ENCODE peak calls at places on chromosomes 1 and 21, in four cellular contexts. One of them, this sample, is unnamed.

GRCh38 chr1:234322979-234323378 is 50.3 kb upstream of the COA6 start:
- DNase-seq in fibroblast of mammary gland: peak; percentile 40
- DNase-seq in GM06990: peak; percentile 15
- DNase-seq in AG04450: no peak
- DNase-seq in this sample: no peak

GRCh38 chr1:21932127-21932526 is 5.0 kb downstream of the HSPG2 start:
- DNase-seq in fibroblast of mammary gland: peak; percentile 95
- DNase-seq in GM06990: no peak
- DNase-seq in AG04450: peak; percentile 26
- DNase-seq in this sample: peak; percentile 75

GRCh38 chr1:55970711-55971110 is 608.7 kb downstream of the PLPP3 start:
- DNase-seq in fibroblast of mammary gland: peak; percentile 63
- DNase-seq in GM06990: no peak
- DNase-seq in AG04450: no peak
- DNase-seq in this sample: no peak

GRCh38 chr1:226060976-226061792 is 1.3 kb upstream of the H3-3A start:
- DNase-seq in fibroblast of mammary gland: peak; percentile 16
- DNase-seq in GM06990: no peak
- DNase-seq in AG04450: no peak
- DNase-seq in this sample: no peak

GRCh38 chr21:39660596-39660995 is 47.9 kb downstream of the B3GALT5 start:
- DNase-seq in fibroblast of mammary gland: peak; percentile 64
- DNase-seq in GM06990: no peak
- DNase-seq in AG04450: peak; percentile 73
- DNase-seq in this sample: peak; percentile 49

GRCh38 chr1:9455487-9456237 is 83.6 kb upstream of the SLC25A33 start:
- DNase-seq in fibroblast of mammary gland: peak; percentile 68
- DNase-seq in GM06990: peak; percentile 26
- DNase-seq in AG04450: no peak
- DNase-seq in this sample: peak; percentile 45

GRCh38 chr1:206715120-206715519 is 30.4 kb downstream of the MAPKAPK2 start:
- DNase-seq in fibroblast of mammary gland: no peak
- DNase-seq in GM06990: no peak
- DNase-seq in AG04450: no peak
- DNase-seq in this sample: no peak

GRCh38 chr1:10387611-10388386 is 11.1 kb upstream of the PGD start:
- DNase-seq in fibroblast of mammary gland: peak; percentile 82
- DNase-seq in GM06990: no peak
- DNase-seq in AG04450: peak; percentile 41
- DNase-seq in this sample: peak; percentile 80

GRCh38 chr1:17551755-17552234 is 12.3 kb downstream of the ARHGEF10L start:
- DNase-seq in fibroblast of mammary gland: peak; percentile 80
- DNase-seq in GM06990: no peak
- DNase-seq in AG04450: no peak
- DNase-seq in this sample: peak; percentile 38

GRCh38 chr1:18560692-18561091 is 70.0 kb upstream of the PAX7 start:
- DNase-seq in fibroblast of mammary gland: no peak
- DNase-seq in GM06990: no peak
- DNase-seq in AG04450: no peak
- DNase-seq in this sample: no peak

GRCh38 chr1:155305881-155306391 is 2.7 kb upstream of the FDPS start:
- DNase-seq in fibroblast of mammary gland: peak; percentile 41
- DNase-seq in GM06990: no peak
- DNase-seq in AG04450: no peak
- DNase-seq in this sample: no peak

GRCh38 chr1:218384576-218384975 is 39.4 kb downstream of the TGFB2 start:
- DNase-seq in fibroblast of mammary gland: peak; percentile 42
- DNase-seq in GM06990: no peak
- DNase-seq in AG04450: no peak
- DNase-seq in this sample: no peak

GRCh38 chr1:32349211-32349708 is 13.0 kb downstream of the FAM229A start:
- DNase-seq in fibroblast of mammary gland: peak; percentile 66
- DNase-seq in GM06990: no peak
- DNase-seq in AG04450: peak; percentile 16
- DNase-seq in this sample: no peak

GRCh38 chr1:233945573-233945972 is 41.1 kb downstream of the SLC35F3 start:
- DNase-seq in fibroblast of mammary gland: no peak
- DNase-seq in GM06990: no peak
- DNase-seq in AG04450: no peak
- DNase-seq in this sample: peak; percentile 65

GRCh38 chr1:25797939-25798338 is 2.1 kb upstream of the SELENON start:
- DNase-seq in fibroblast of mammary gland: peak; percentile 32
- DNase-seq in GM06990: no peak
- DNase-seq in AG04450: no peak
- DNase-seq in this sample: peak; percentile 59

GRCh38 chr1:37673920-37674319 is 18.4 kb upstream of the CDCA8 start:
- DNase-seq in fibroblast of mammary gland: no peak
- DNase-seq in GM06990: no peak
- DNase-seq in AG04450: no peak
- DNase-seq in this sample: no peak

GRCh38 chr1:219833214-219833816 is 95.0 kb downstream of the SLC30A10 start:
- DNase-seq in fibroblast of mammary gland: no peak
- DNase-seq in GM06990: no peak
- DNase-seq in AG04450: no peak
- DNase-seq in this sample: no peak

GRCh38 chr1:211925016-211925415 is 94.5 kb upstream of the LPGAT1 start:
- DNase-seq in fibroblast of mammary gland: no peak
- DNase-seq in GM06990: no peak
- DNase-seq in AG04450: no peak
- DNase-seq in this sample: peak; percentile 74

GRCh38 chr1:104671684-104672353 is 922.1 kb downstream of the AMY1C start:
- DNase-seq in fibroblast of mammary gland: no peak
- DNase-seq in GM06990: no peak
- DNase-seq in AG04450: no peak
- DNase-seq in this sample: no peak

GRCh38 chr1:229889031-229889517 is 178.0 kb upstream of the GALNT2 start:
- DNase-seq in fibroblast of mammary gland: no peak
- DNase-seq in GM06990: no peak
- DNase-seq in AG04450: no peak
- DNase-seq in this sample: no peak

GRCh38 chr1:170568197-170568596 is 36.2 kb downstream of the GORAB start:
- DNase-seq in fibroblast of mammary gland: no peak
- DNase-seq in GM06990: no peak
- DNase-seq in AG04450: no peak
- DNase-seq in this sample: no peak

GRCh38 chr1:34265396-34265795 is 88.7 kb downstream of the C1orf94 start:
- DNase-seq in fibroblast of mammary gland: no peak
- DNase-seq in GM06990: no peak
- DNase-seq in AG04450: no peak
- DNase-seq in this sample: no peak

GRCh38 chr1:92820551-92820950 is 11.3 kb upstream of the RPL5 start:
- DNase-seq in fibroblast of mammary gland: peak; percentile 23
- DNase-seq in GM06990: no peak
- DNase-seq in AG04450: no peak
- DNase-seq in this sample: peak; percentile 72

GRCh38 chr1:240169188-240169587 is 77.5 kb downstream of the FMN2 start:
- DNase-seq in fibroblast of mammary gland: peak; percentile 63
- DNase-seq in GM06990: no peak
- DNase-seq in AG04450: no peak
- DNase-seq in this sample: no peak

GRCh38 chr1:43367026-43367903 is 546 bp downstream of the ELOVL1 start:
- DNase-seq in fibroblast of mammary gland: no peak
- DNase-seq in GM06990: peak; percentile 57
- DNase-seq in AG04450: no peak
- DNase-seq in this sample: peak; percentile 72

GRCh38 chr1:17274186-17275170 is 25.6 kb downstream of the PADI3 start:
- DNase-seq in fibroblast of mammary gland: peak; percentile 30
- DNase-seq in GM06990: peak; percentile 53
- DNase-seq in AG04450: no peak
- DNase-seq in this sample: peak; percentile 57

GRCh38 chr1:29490204-29490934 is 254.0 kb downstream of the PTPRU start:
- DNase-seq in fibroblast of mammary gland: no peak
- DNase-seq in GM06990: no peak
- DNase-seq in AG04450: no peak
- DNase-seq in this sample: no peak

GRCh38 chr1:3075666-3076387 is 6.8 kb downstream of the PRDM16 start:
- DNase-seq in fibroblast of mammary gland: no peak
- DNase-seq in GM06990: no peak
- DNase-seq in AG04450: no peak
- DNase-seq in this sample: no peak

GRCh38 chr1:3076388-3076740 is 7.4 kb downstream of the PRDM16 start:
- DNase-seq in fibroblast of mammary gland: no peak
- DNase-seq in GM06990: no peak
- DNase-seq in AG04450: no peak
- DNase-seq in this sample: no peak

GRCh38 chr1:3074297-3074741 is 5.3 kb downstream of the PRDM16 start:
- DNase-seq in fibroblast of mammary gland: no peak
- DNase-seq in GM06990: no peak
- DNase-seq in AG04450: no peak
- DNase-seq in this sample: no peak

GRCh38 chr1:3073520-3074296 is 4.7 kb downstream of the PRDM16 start:
- DNase-seq in fibroblast of mammary gland: no peak
- DNase-seq in GM06990: no peak
- DNase-seq in AG04450: no peak
- DNase-seq in this sample: no peak

GRCh38 chr1:3074800-3075199 is 5.8 kb downstream of the PRDM16 start:
- DNase-seq in fibroblast of mammary gland: no peak
- DNase-seq in GM06990: no peak
- DNase-seq in AG04450: no peak
- DNase-seq in this sample: no peak
- H3K4me3 ChIP-seq in fibroblast of mammary gland: no peak overlapping the region
- H3K4me3 ChIP-seq in GM06990: no peak overlapping the region
- H3K4me3 ChIP-seq in AG04450: no peak overlapping the region
- H3K4me3 ChIP-seq in this sample: no peak overlapping the region

GRCh38 chr1:52454779-52455178 is 50.4 kb downstream of the PRPF38A start:
- DNase-seq in fibroblast of mammary gland: no peak
- DNase-seq in GM06990: no peak
- DNase-seq in AG04450: no peak
- DNase-seq in this sample: no peak
- TF ChIP-seq CTCF in fibroblast of mammary gland: no peak
- TF ChIP-seq CTCF in GM06990: no peak
- TF ChIP-seq CTCF in AG04450: no peak
- TF ChIP-seq CTCF in this sample: no peak

GRCh38 chr1:54548389-54549044 is 489 bp downstream of the ACOT11 start:
- DNase-seq in fibroblast of mammary gland: no peak
- DNase-seq in GM06990: no peak
- DNase-seq in AG04450: no peak
- DNase-seq in this sample: no peak
- H3K4me3 ChIP-seq in fibroblast of mammary gland: no peak overlapping the region
- H3K4me3 ChIP-seq in GM06990: no peak overlapping the region
- H3K4me3 ChIP-seq in AG04450: no peak overlapping the region
- H3K4me3 ChIP-seq in this sample: no peak overlapping the region

DNA sequence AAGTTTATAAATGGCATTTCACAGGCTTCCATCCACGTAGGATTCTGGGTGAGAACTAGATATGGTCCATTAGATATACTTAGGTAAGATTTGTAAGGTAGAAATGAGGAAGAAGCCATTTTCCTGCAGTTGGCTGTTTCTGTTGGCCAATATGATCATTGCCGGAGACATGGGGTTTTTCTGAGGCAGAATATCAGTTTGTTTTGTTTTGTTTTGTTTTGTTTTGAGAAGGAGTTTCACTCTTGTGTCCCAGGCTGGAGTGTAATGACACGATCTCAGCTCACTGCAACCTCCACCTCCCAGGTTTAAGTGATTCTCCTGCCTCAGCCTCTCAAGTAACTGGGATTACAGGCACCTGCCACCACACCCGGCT is 8.7 kb upstream of the EYA3 start:
- DNase-seq in fibroblast of mammary gland: no peak
- DNase-seq in GM06990: no peak
- DNase-seq in AG04450: no peak
- DNase-seq in this sample: no peak
- TF ChIP-seq CTCF in fibroblast of mammary gland: no peak
- TF ChIP-seq CTCF in GM06990: no peak
- TF ChIP-seq CTCF in AG04450: no peak
- TF ChIP-seq CTCF in this sample: no peak

DNA sequence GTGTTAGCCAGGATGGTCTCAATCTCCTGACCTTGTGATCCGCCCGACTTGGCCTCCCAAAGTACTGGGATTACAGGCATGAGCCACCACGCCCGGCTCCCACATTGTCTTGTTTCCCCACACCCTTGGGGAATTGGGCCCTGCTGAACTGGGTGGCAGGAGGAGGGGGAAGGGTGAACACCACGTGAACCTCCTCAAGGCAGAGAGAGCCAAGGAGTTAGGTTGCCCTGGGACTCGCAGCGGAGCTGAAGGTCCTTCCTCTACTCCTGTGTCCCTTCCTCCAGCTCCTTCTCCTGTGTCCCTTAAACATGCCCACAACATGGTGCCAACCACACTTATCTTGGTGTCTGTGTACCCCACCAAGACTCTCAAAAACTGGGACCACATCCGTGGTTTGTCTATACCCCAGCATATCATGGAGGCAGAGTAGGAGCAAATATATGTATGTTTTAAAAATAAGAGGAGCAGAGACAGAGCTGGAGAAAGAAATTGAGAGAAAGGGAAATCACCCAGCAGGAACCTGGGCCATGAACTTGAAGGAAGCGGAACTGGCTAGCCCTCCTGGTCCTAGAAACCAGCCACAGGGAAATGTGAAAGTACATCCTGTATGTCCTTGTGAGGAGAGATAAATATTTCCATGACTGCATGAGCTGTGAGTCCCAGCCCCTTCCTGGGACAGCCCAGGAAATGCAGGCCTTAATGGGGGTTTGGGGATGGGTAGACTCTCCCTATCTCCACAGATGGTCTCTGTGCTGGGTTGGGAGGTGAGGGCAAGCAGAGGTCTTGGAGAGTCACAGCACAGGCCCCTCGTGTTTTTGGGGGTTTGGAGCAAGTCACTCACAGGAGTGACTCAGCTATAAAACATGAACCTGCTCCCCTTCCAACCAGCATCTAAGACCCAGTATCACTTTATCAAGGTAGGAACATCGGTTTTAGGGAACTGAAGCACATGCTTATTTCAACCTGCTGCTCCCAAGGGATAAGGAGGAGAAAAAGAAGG is 9.4 kb upstream of the TAL1 start:
- DNase-seq in fibroblast of mammary gland: no peak
- DNase-seq in GM06990: no peak
- DNase-seq in AG04450: no peak
- DNase-seq in this sample: no peak
- H3K4me3 ChIP-seq in fibroblast of mammary gland: no peak overlapping the region
- H3K4me3 ChIP-seq in GM06990: no peak overlapping the region
- H3K4me3 ChIP-seq in AG04450: no peak overlapping the region
- H3K4me3 ChIP-seq in this sample: no peak overlapping the region

DNA sequence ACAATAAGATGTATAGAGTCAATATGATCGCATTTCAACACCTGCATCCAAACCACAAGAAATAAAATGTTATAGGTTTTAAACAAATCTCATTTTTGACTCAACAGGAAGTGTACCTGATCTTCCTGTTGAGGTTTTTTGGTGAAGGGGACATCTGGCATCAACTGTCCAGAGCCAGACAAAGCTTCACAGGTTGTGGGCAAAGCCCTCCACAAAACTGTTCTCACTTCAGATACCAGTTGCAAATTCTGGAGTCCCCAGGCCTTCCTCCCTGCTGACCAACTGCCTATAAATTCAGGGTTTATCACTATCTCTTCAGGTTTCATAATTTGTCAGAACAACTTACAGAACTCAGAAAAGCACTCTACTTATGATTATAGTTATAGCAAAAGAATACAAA is 326.1 kb upstream of the CAMK1G start:
- DNase-seq in fibroblast of mammary gland: no peak
- DNase-seq in GM06990: no peak
- DNase-seq in AG04450: no peak
- DNase-seq in this sample: no peak
- TF ChIP-seq CTCF in fibroblast of mammary gland: no peak
- TF ChIP-seq CTCF in GM06990: no peak
- TF ChIP-seq CTCF in AG04450: no peak
- TF ChIP-seq CTCF in this sample: no peak

GRCh38 chr21:35559881-35560280 is 500.4 kb downstream of the SETD4 start:
- DNase-seq in fibroblast of mammary gland: peak; percentile 73
- DNase-seq in GM06990: no peak
- DNase-seq in AG04450: no peak
- DNase-seq in this sample: no peak
- H3K4me3 ChIP-seq in fibroblast of mammary gland: no peak overlapping the region
- H3K4me3 ChIP-seq in GM06990: no peak overlapping the region
- H3K4me3 ChIP-seq in AG04450: no peak overlapping the region
- H3K4me3 ChIP-seq in this sample: no peak overlapping the region

GRCh38 chr1:204289280-204289679 is 70.4 kb downstream of the PLEKHA6 start:
- DNase-seq in fibroblast of mammary gland: no peak
- DNase-seq in GM06990: no peak
- DNase-seq in AG04450: no peak
- DNase-seq in this sample: no peak
- TF ChIP-seq CTCF in fibroblast of mammary gland: no peak
- TF ChIP-seq CTCF in GM06990: no peak
- TF ChIP-seq CTCF in AG04450: no peak
- TF ChIP-seq CTCF in this sample: no peak

This sample was measured in epithelial cell of esophagus.